ENCODE peak calls at places on chromosomes 16 and 17, in six cellular contexts. A, P, S, C, M and I are unnamed samples.

GRCh38 chr17:63190821-63191220 is 224.8 kb downstream of the TANC2 start:
- DNase-seq in A (no peak), P (no peak), S (no peak), C (no peak), M (peak), I (no peak)

GRCh38 chr16:74774223-74775139 is at the start of gene FA2H:
- DNase-seq in A (peak), P (peak), S (peak), C (peak), M (peak), I (peak)

GRCh38 chr17:17975441-17975840 is 2.8 kb downstream of the DRC3 start:
- DNase-seq in A (no peak), P (no peak), S (no peak), C (no peak), M (no peak), I (no peak)

GRCh38 chr16:25184771-25185170 is 32.0 kb upstream of the AQP8 start:
- DNase-seq in A (no peak), P (no peak), S (no peak), C (no peak), M (no peak), I (no peak)

GRCh38 chr17:38693700-38694329 is 11.3 kb upstream of the MLLT6 start:
- DNase-seq in A (peak), P (no peak), S (no peak), C (peak), M (no peak), I (peak)

GRCh38 chr17:17305282-17305801 is 2.2 kb downstream of the NT5M start:
- DNase-seq in A (peak), P (no peak), S (no peak), C (no peak), M (peak), I (no peak)

GRCh38 chr16:75248142-75248535 is 3.3 kb downstream of the BCAR1 start:
- DNase-seq in A (peak), P (no peak), S (no peak), C (no peak), M (no peak), I (no peak)

GRCh38 chr17:29586676-29587469 is 2.6 kb downstream of the GIT1 start:
- DNase-seq in A (no peak), P (no peak), S (no peak), C (no peak), M (no peak), I (no peak)

GRCh38 chr16:4408323-4408690 is 8.1 kb downstream of the CORO7 start:
- DNase-seq in A (no peak), P (no peak), S (no peak), C (no peak), M (no peak), I (no peak)

GRCh38 chr17:55693244-55694216 is 29.1 kb downstream of the TMEM100 start:
- DNase-seq in A (peak), P (no peak), S (no peak), C (no peak), M (peak), I (peak)

GRCh38 chr16:84284168-84284722 is 10.4 kb upstream of the WFDC1 start:
- DNase-seq in A (peak), P (peak), S (no peak), C (peak), M (peak), I (no peak)

GRCh38 chr17:67800495-67800928 is 24.8 kb upstream of the BPTF start:
- DNase-seq in A (peak), P (peak), S (peak), C (peak), M (peak), I (peak)

GRCh38 chr17:41645371-41646063 is 21.1 kb upstream of the KRT17 start:
- DNase-seq in A (peak), P (no peak), S (no peak), C (no peak), M (peak), I (peak)

GRCh38 chr17:80119271-80119791 is 17.9 kb downstream of the GAA start:
- DNase-seq in A (no peak), P (no peak), S (no peak), C (peak), M (peak), I (no peak)

GRCh38 chr16:77385481-77385880 is 49.4 kb downstream of the ADAMTS18 start:
- DNase-seq in A (no peak), P (no peak), S (no peak), C (no peak), M (no peak), I (no peak)

GRCh38 chr16:3157229-3158013 is 22.6 kb downstream of the ZNF213 start:
- DNase-seq in A (peak), P (peak), S (peak), C (peak), M (peak), I (peak)

GRCh38 chr16:4795181-4795827 is at the start of gene SMIM22:
- DNase-seq in A (no peak), P (no peak), S (no peak), C (no peak), M (no peak), I (no peak)

GRCh38 chr17:35345926-35346771 is 27.3 kb downstream of the SLFN11 start:
- DNase-seq in A (peak), P (peak), S (peak), C (peak), M (peak), I (peak)

GRCh38 chr17:45874148-45874547 is 20.2 kb upstream of the MAPT start:
- DNase-seq in A (no peak), P (no peak), S (no peak), C (no peak), M (no peak), I (no peak)

GRCh38 chr16:24568392-24568791 is 29.0 kb downstream of the RBBP6 start:
- DNase-seq in A (no peak), P (no peak), S (no peak), C (no peak), M (no peak), I (peak)

GRCh38 chr16:65274576-65274975 is 152.7 kb upstream of the CDH11 start:
- DNase-seq in A (no peak), P (no peak), S (no peak), C (no peak), M (no peak), I (no peak)

GRCh38 chr17:65522751-65523404 is 38.6 kb downstream of the AXIN2 start:
- DNase-seq in A (no peak), P (no peak), S (no peak), C (peak), M (no peak), I (no peak)

GRCh38 chr16:18937390-18937789 is 11.2 kb upstream of the SMG1 start:
- DNase-seq in A (no peak), P (no peak), S (no peak), C (no peak), M (no peak), I (no peak)

GRCh38 chr17:30378797-30379302 is at the start of gene CPD:
- DNase-seq in A (peak), P (peak), S (peak), C (peak), M (peak), I (peak)

GRCh38 chr17:65589321-65589720 is 27.9 kb upstream of the AXIN2 start:
- DNase-seq in A (no peak), P (no peak), S (no peak), C (no peak), M (no peak), I (no peak)

GRCh38 chr17:1713878-1714487 is 3.8 kb upstream of the TLCD2 start:
- DNase-seq in A (peak), P (peak), S (peak), C (peak), M (peak), I (peak)

GRCh38 chr16:8788578-8789172 is 8.8 kb downstream of the TMEM186 start:
- DNase-seq in A (no peak), P (no peak), S (no peak), C (no peak), M (no peak), I (no peak)

GRCh38 chr17:27817731-27818130 is 17.4 kb upstream of the NOS2 start:
- DNase-seq in A (no peak), P (no peak), S (no peak), C (no peak), M (peak), I (peak)

GRCh38 chr17:64412944-64413381 is 22.3 kb upstream of the PECAM1 start:
- DNase-seq in A (no peak), P (no peak), S (no peak), C (no peak), M (peak), I (no peak)

GRCh38 chr17:72743037-72743467 is 349.4 kb downstream of the SLC39A11 start:
- DNase-seq in A (no peak), P (no peak), S (no peak), C (peak), M (no peak), I (no peak)

GRCh38 chr17:81002409-81003361 is 11.0 kb downstream of the CHMP6 start:
- DNase-seq in A (peak), P (no peak), S (no peak), C (no peak), M (no peak), I (peak)

GRCh38 chr17:306536-307294 is 45.9 kb downstream of the RPH3AL start:
- DNase-seq in A (no peak), P (no peak), S (no peak), C (no peak), M (no peak), I (no peak)

GRCh38 chr17:76992911-76993310 is 124.7 kb downstream of the MGAT5B start:
- DNase-seq in A (no peak), P (no peak), S (no peak), C (no peak), M (no peak), I (no peak)

GRCh38 chr17:31320791-31321190 is 631 bp downstream of the EVI2A start:
- DNase-seq in A (peak), P (no peak), S (no peak), C (no peak), M (no peak), I (peak)

GRCh38 chr16:53041196-53041977 is 11.3 kb downstream of the CHD9NB start:
- DNase-seq in A (peak), P (peak), S (no peak), C (peak), M (no peak), I (peak)

GRCh38 chr17:63998721-63999679 is 849 bp downstream of the PRR29 start:
- DNase-seq in A (no peak), P (no peak), S (no peak), C (peak), M (no peak), I (no peak)

GRCh38 chr16:25922438-25922837 is 230.7 kb downstream of the HS3ST4 start:
- DNase-seq in A (no peak), P (no peak), S (no peak), C (no peak), M (no peak), I (no peak)

DNA sequence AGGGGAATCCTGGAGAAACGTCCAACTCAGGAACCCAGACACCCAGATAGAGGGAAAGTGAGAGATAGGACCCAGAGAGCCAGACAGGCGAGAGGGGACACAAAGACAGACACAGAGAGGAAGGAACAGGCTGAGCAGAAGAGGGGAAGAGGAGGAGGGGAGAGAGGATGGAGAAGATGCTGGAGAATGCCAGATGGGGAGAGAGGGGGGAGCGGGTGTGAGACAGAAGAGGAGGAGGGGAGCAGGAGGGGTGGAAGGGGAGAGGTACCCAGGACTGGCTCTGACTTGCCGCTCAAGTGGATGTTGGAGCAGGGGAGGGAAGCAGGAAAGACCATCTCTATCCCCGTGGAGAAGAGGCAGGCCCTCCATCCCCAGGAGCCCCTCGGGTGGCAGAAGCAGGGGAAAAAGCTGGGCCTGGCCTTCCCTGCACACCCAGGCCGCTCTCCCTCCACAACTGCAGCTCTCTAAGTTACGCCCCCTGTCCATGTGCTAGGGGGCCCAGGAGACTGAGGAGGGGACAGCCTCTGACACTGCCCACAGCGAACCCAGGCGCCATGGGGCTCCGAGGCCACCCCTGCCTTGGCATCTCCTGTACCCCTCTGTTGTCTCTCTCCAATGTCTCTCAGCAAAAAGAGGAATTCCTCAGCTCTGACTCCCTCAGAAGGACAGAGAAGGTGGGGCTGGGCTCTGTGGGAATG is 4.8 kb downstream of the PPP1R9B start:
- DNase-seq in A (no peak), P (no peak), S (no peak), C (no peak), M (no peak), I (no peak)
- H3K9ac ChIP-seq in A (peak), P (no peak), S (peak), C (no peak), M (no peak), I (no peak)

DNA sequence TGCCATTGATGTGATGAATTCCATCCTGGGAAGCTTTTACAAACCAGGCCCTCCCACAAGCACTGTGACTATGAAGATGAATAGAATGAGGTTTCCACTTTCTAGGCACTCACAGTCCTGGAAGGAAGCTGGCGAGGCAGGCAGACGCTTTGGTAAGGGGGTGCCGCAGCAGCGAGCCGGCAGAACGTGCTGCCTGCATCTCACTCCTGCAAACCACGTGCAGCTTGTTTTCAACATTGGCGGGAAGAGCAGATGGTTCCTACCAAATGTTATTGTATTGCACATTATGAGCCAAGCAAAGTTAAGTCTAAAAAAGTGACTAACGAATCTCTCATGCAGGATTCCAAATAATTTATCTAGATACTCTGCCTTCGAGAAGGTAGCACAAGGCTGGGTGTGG is 3.7 kb upstream of the DNAI2 start:
- DNase-seq in A (no peak), P (no peak), S (no peak), C (no peak), M (no peak), I (no peak)
- H3K14ac ChIP-seq in A (no peak), P (no peak), S (no peak), C (no peak), M (no peak), I (no peak)

DNA sequence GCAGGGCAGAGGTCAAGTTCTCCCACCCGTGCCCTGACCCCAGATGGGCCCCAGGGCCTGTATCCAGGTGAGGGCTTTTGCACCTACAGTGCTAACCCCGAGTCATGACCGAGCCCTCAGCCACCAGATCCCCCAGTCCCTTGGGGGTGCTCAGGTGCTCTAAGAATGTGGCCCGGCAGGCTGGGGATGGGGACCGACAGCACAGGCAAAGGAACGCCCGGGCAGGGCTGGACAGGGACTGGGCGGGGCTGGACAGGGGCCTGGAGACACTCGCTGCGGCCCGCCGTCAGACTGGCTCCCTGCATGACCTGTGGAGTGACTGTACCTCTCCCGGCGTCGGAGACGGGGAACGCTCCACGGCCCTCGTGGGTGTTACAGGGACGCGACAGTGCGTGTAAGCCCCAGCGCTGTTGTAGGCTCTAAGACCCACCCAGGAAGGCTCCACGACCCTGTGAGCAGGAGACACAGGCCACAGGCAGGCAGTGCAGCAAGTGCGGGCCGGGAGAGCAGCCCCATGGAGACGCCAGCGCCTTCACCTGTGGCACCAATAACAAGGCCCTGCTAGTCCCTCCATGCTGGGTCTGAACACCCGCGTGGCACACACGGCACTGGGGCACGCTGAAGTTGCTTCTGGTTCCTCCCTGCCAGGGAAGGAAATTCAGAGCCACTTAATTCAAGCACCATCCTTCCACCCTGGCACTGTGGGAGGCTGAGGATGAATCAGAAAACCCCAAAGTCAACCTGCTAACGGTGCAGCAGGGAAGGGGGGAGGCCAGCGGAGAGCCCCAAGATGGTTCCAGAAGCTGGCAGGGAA is 38.7 kb downstream of the CBFA2T3 start:
- DNase-seq in A (no peak), P (no peak), S (no peak), C (no peak), M (no peak), I (no peak)
- H3K9ac ChIP-seq in A (no peak), P (no peak), S (no peak), C (no peak), M (no peak), I (no peak)

DNA sequence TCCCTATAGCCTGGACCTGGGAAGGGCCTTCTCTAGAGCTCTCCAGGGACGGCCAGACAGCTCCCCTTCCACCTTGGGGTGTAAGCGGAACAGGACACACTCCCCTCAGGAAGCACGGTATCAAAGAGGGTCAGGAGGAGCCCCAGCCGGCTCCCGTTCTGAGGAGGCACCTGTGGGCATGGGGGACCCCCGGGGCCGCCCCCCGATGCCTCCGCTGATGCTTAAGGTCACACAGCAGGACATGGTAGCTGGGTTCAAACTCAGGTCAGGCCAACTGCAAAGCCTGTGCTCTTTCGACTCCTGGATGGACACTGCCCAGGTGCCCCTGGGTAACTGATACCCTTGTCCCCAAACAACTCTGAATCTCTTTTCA is 49.8 kb downstream of the CMIP start:
- DNase-seq in A (no peak), P (no peak), S (no peak), C (no peak), M (no peak), I (no peak)
- H3K14ac ChIP-seq in A (no peak), P (no peak), S (no peak), C (no peak), M (no peak), I (no peak)

GRCh38 chr17:50096758-50097157 is 1.6 kb downstream of the PDK2 start:
- DNase-seq in A (no peak), P (no peak), S (no peak), C (no peak), M (no peak), I (no peak)
- H3K9ac ChIP-seq in A (peak), P (no peak), S (peak), C (no peak), M (no peak), I (no peak)